ENCODE peak calls at places on chromosomes 12 and 14, in nine cellular contexts. G is PC-3, E is neural progenitor cell, O is GM23338, F is HCT116, U is GM23248, Z is OCI-LY7, R is SK-N-SH, W is MM.1S. A is an unnamed sample.

GRCh38 chr14:82724296-82724695 is 1190.6 kb upstream of the SEL1L start:
- DNase-seq in G (peak; percentile 21), E (no peak), O (no peak), F (no peak), U (no peak), Z (no peak), R (no peak), W (no peak), A (no peak)

GRCh38 chr12:57527184-57527583 is 4.6 kb downstream of the MBD6 start:
- DNase-seq in G (no peak), E (no peak), O (no peak), F (no peak), U (no peak), Z (no peak), R (no peak), W (no peak), A (no peak)

GRCh38 chr12:19129486-19130223 is at the start of gene PLEKHA5:
- DNase-seq in G (peak; percentile 64), E (peak; percentile 91), O (peak; percentile 81), F (peak; percentile 23), U (peak; percentile 90), Z (no peak), R (peak; percentile 94), W (peak; percentile 66), A (peak; percentile 91)

GRCh38 chr14:55673048-55673447 is 93.0 kb downstream of the KTN1 start:
- DNase-seq in G (no peak), E (no peak), O (no peak), F (no peak), U (peak; percentile 6), Z (no peak), R (no peak), W (no peak), A (no peak)

GRCh38 chr12:116368196-116369194 is 91.0 kb upstream of the MED13L start:
- DNase-seq in G (no peak), E (no peak), O (no peak), F (no peak), U (no peak), Z (no peak), R (no peak), W (no peak), A (peak; percentile 79)

GRCh38 chr12:94020335-94020734 is 128.0 kb upstream of the PLXNC1 start:
- DNase-seq in G (no peak), E (no peak), O (no peak), F (no peak), U (peak; percentile 48), Z (no peak), R (no peak), W (no peak), A (no peak)

GRCh38 chr14:68450391-68451120 is 342.3 kb downstream of the ZFP36L1 start:
- DNase-seq in G (no peak), E (no peak), O (no peak), F (no peak), U (no peak), Z (no peak), R (no peak), W (no peak), A (no peak)

GRCh38 chr12:69511870-69512269 is 41.7 kb downstream of the FRS2 start:
- DNase-seq in G (no peak), E (no peak), O (no peak), F (no peak), U (no peak), Z (no peak), R (no peak), W (no peak), A (no peak)

GRCh38 chr12:27922591-27923139 is 49.9 kb downstream of the PTHLH start:
- DNase-seq in G (peak; percentile 90), E (no peak), O (no peak), F (no peak), U (peak; percentile 84), Z (no peak), R (no peak), W (no peak), A (no peak)

GRCh38 chr12:4203772-4204376 is 69.7 kb upstream of the CCND2 start:
- DNase-seq in G (no peak), E (no peak), O (peak; percentile 86), F (no peak), U (no peak), Z (no peak), R (no peak), W (no peak), A (no peak)

GRCh38 chr14:38210168-38210567 is 2.5 kb downstream of the SSTR1 start:
- DNase-seq in G (peak; percentile 71), E (no peak), O (peak; percentile 50), F (no peak), U (peak; percentile 94), Z (no peak), R (no peak), W (no peak), A (peak; percentile 16)

GRCh38 chr14:74219277-74219676 is 20.0 kb upstream of the VSX2 start:
- DNase-seq in G (no peak), E (no peak), O (no peak), F (no peak), U (no peak), Z (no peak), R (no peak), W (no peak), A (no peak)

GRCh38 chr12:26633591-26634210 is 199.3 kb downstream of the ITPR2 start:
- DNase-seq in G (no peak), E (no peak), O (no peak), F (no peak), U (peak; percentile 78), Z (no peak), R (no peak), W (no peak), A (no peak)

GRCh38 chr12:12801649-12802048 is 11.5 kb upstream of the DDX47 start:
- DNase-seq in G (no peak), E (no peak), O (no peak), F (no peak), U (peak; percentile 22), Z (no peak), R (no peak), W (no peak), A (no peak)

GRCh38 chr14:69318241-69318640 is 58.3 kb downstream of the GALNT16 start:
- DNase-seq in G (no peak), E (no peak), O (no peak), F (no peak), U (no peak), Z (peak; percentile 78), R (no peak), W (no peak), A (no peak)

GRCh38 chr12:58443273-58443980 is 476.9 kb downstream of the LRIG3 start:
- DNase-seq in G (peak; percentile 59), E (peak; percentile 42), O (peak; percentile 73), F (peak; percentile 40), U (peak; percentile 48), Z (peak; percentile 11), R (peak; percentile 5), W (peak; percentile 37), A (peak; percentile 26)

GRCh38 chr12:68910128-68910527 is 22.8 kb downstream of the CPM start:
- DNase-seq in G (peak; percentile 71), E (no peak), O (no peak), F (no peak), U (peak; percentile 40), Z (no peak), R (no peak), W (no peak), A (no peak)

GRCh38 chr14:22388669-22389625 is 200.1 kb downstream of the DAD1 start:
- DNase-seq in G (peak; percentile 57), E (no peak), O (no peak), F (no peak), U (peak; percentile 72), Z (no peak), R (no peak), W (no peak), A (peak; percentile 55)

GRCh38 chr12:97567619-97568110 is 105.1 kb downstream of the RMST start:
- DNase-seq in G (peak; percentile 40), E (no peak), O (no peak), F (no peak), U (no peak), Z (no peak), R (no peak), W (no peak), A (peak; percentile 13)

GRCh38 chr12:47772738-47773061 is 338 bp upstream of the SLC48A1 start:
- DNase-seq in G (no peak), E (no peak), O (no peak), F (no peak), U (no peak), Z (no peak), R (no peak), W (no peak), A (no peak)
- TF ChIP-seq EZH2phosphoT487 in G (no peak), E (no peak), O (no peak), F (no peak), U (no peak), Z (no peak), R (no peak), W (no peak), A (no peak)

GRCh38 chr14:52366796-52367315 is 52.7 kb downstream of the PTGER2 start:
- DNase-seq in G (no peak), E (no peak), O (no peak), F (no peak), U (no peak), Z (no peak), R (no peak), W (no peak), A (no peak)
- TF ChIP-seq EZH2phosphoT487 in G (no peak), E (no peak), O (no peak), F (no peak), U (no peak), Z (no peak), R (no peak), W (no peak), A (no peak)

DNA sequence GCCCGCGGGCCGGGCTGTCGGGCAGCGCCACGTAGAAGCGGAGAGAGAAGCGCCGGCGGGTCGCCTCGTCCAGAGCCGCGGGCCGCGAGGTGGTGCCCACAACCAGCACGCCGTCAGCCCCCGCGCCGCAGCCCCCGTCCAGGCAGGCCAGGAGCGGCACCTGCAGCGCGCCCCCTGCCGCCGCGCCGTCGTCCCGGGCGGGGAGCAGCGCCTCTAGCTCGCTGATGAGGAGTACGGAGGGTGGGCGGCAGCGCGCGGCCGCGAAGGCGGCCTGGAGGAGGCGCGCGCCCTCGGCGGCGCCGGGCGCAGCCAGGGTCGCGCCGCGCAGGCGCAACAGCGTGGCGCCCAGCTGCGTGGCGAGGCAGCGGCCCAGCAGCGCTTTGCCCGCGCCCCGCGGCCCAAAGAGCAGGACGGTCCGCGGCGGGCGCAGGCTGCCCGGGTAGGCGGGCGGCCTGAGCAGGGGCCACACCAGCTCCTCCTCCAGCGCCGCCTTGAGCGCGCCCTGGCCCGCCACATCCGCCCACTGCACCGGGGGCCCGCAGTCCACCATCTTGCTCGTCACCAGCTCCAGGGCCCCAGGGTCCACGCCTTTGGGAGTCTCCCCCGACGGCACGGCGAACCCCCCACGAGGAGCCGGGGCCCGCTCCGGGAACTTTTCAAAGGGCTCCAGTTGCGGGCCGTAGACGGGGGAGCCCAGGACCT is 27.6 kb downstream of the FIGNL2 start:
- DNase-seq in G (peak; percentile 74), E (peak; percentile 92), O (peak; percentile 84), F (no peak), U (peak; percentile 86), Z (no peak), R (peak; percentile 97), W (no peak), A (no peak)
- TF ChIP-seq EZH2phosphoT487 in G (no peak), E (no peak), O (no peak), F (no peak), U (no peak), Z (no peak), R (no peak), W (no peak), A (no peak)

DNA sequence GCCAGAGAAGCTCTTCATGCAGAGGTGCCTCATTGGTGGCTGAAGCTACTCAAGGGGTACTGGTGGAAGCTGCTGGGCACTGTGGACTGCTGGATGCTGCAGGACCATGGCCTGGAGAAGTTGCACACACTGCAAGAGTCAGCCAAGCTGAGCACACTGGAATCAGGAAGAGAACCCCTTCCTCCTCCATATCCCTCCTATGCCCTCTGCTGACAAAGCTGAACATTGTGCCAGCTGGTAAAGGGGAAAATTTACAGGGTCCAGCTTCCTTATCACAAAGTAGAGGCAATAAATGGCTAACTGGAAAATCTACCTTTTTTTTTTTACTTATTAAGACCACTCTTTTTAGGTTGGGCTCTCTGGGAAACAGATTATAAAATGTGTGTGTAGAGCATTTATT is 6.5 kb downstream of the CCDC175 start:
- DNase-seq in G (peak; percentile 65), E (no peak), O (no peak), F (no peak), U (no peak), Z (no peak), R (no peak), W (no peak), A (peak; percentile 19)
- TF ChIP-seq EZH2phosphoT487 in G (no peak), E (no peak), O (no peak), F (no peak), U (no peak), Z (no peak), R (no peak), W (no peak), A (no peak)